ENCODE peak calls at places on chromosomes 7 and 10, in eight cellular contexts. S, H, M, I, C, F, U and P are unnamed samples.
A peak's percentile ranks its signal among the peaks of the same experiment; 100 is the strongest.

GRCh38 chr7:131106681-131107342 is 220.9 kb upstream of the MKLN1 start:
- DNase-seq in S (peak; percentile 45), H (peak; percentile 86), M (peak; percentile 74), I (peak; percentile 33), C (peak; percentile 66), F (peak; percentile 60), U (no peak), P (peak; percentile 89)

GRCh38 chr7:48052748-48053147 is 17.4 kb downstream of the C7orf57 start:
- DNase-seq in S (no peak), H (no peak), M (no peak), I (no peak), C (no peak), F (peak; percentile 18), U (no peak), P (no peak)

GRCh38 chr7:30965372-30965771 is 1.6 kb downstream of the GHRHR start:
- DNase-seq in S (no peak), H (no peak), M (no peak), I (no peak), C (no peak), F (no peak), U (no peak), P (no peak)

GRCh38 chr7:32476816-32477648 is 13.1 kb downstream of the LSM5 start:
- DNase-seq in S (no peak), H (no peak), M (no peak), I (no peak), C (no peak), F (no peak), U (no peak), P (no peak)

GRCh38 chr10:132891994-132892393 is 50.4 kb downstream of the CFAP46 start:
- DNase-seq in S (no peak), H (peak; percentile 43), M (peak; percentile 78), I (peak; percentile 7), C (no peak), F (no peak), U (no peak), P (no peak)

GRCh38 chr7:36670585-36671431 is 53.5 kb downstream of the AOAH start:
- DNase-seq in S (peak; percentile 64), H (no peak), M (no peak), I (no peak), C (peak; percentile 79), F (peak; percentile 64), U (no peak), P (peak; percentile 75)

GRCh38 chr7:105591522-105591921 is 10.2 kb upstream of the EFCAB10 start:
- DNase-seq in S (no peak), H (no peak), M (no peak), I (no peak), C (no peak), F (no peak), U (no peak), P (no peak)

GRCh38 chr10:124086097-124086710 is 7.2 kb downstream of the CHST15 start:
- DNase-seq in S (no peak), H (no peak), M (peak; percentile 63), I (no peak), C (no peak), F (no peak), U (no peak), P (no peak)

GRCh38 chr10:84211566-84211965 is 13.8 kb downstream of the LRIT2 start:
- DNase-seq in S (no peak), H (peak; percentile 35), M (no peak), I (no peak), C (no peak), F (no peak), U (no peak), P (no peak)

GRCh38 chr7:133941496-133941895 is 185.6 kb upstream of the LRGUK start:
- DNase-seq in S (no peak), H (no peak), M (no peak), I (no peak), C (no peak), F (no peak), U (no peak), P (no peak)

GRCh38 chr10:106038246-106038645 is 1126.3 kb downstream of the SORCS1 start:
- DNase-seq in S (no peak), H (no peak), M (no peak), I (no peak), C (no peak), F (no peak), U (no peak), P (no peak)

GRCh38 chr7:29797112-29797944 is 9.0 kb upstream of the WIPF3 start:
- DNase-seq in S (no peak), H (no peak), M (no peak), I (no peak), C (no peak), F (no peak), U (no peak), P (no peak)

GRCh38 chr7:20858913-20859312 is 72.2 kb upstream of the SP8 start:
- DNase-seq in S (no peak), H (no peak), M (no peak), I (no peak), C (no peak), F (no peak), U (no peak), P (no peak)

GRCh38 chr10:29780639-29781038 is 145.9 kb upstream of the SVIL start:
- DNase-seq in S (no peak), H (no peak), M (no peak), I (no peak), C (no peak), F (no peak), U (no peak), P (no peak)

GRCh38 chr7:91248996-91249395 is 15.2 kb upstream of the FZD1 start:
- DNase-seq in S (no peak), H (no peak), M (no peak), I (no peak), C (no peak), F (no peak), U (no peak), P (no peak)

GRCh38 chr10:86533328-86533727 is 11.7 kb upstream of the WAPL start:
- DNase-seq in S (no peak), H (no peak), M (no peak), I (no peak), C (no peak), F (no peak), U (no peak), P (no peak)

GRCh38 chr10:86535057-86535882 is 13.7 kb upstream of the WAPL start:
- DNase-seq in S (peak; percentile 92), H (peak; percentile 89), M (peak; percentile 81), I (peak; percentile 46), C (peak; percentile 90), F (peak; percentile 77), U (no peak), P (peak; percentile 95)

GRCh38 chr10:86538547-86538946 is 17.0 kb upstream of the WAPL start:
- DNase-seq in S (no peak), H (peak; percentile 45), M (no peak), I (no peak), C (peak; percentile 16), F (no peak), U (no peak), P (no peak)

DNA sequence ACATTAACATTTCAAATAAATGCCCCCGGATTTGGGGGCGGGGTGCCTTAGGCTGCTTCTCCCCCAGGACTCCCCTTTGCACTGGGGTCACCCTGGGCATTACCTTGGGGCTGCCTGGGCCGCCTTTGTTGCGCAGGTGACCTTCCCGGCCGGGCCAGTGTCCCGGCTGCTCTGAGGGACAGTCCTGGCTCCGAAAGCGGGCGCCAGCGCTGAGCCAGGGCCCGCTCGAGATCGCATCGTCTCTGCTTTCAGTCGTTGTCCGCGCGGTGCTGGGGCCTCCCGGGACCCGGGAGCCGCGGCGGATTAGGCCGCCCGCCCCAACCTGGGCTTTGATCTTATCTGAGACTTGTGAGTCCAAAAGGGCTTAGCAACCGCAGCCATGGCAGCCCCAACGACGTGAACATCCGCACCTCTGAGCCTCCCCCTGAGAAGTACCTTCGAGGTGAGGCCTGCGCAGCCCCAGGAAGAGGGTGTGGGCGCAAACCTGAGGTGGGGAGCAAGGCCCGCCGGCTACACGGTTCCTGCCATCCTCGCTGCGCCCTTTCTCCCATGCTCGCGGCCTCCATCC is 14.8 kb upstream of the WAPL start:
- DNase-seq in S (no peak), H (no peak), M (no peak), I (no peak), C (peak; percentile 13), F (no peak), U (no peak), P (peak; percentile 84)
- TF ChIP-seq EP300 in S (no peak), H (no peak), M (no peak), I (no peak), C (no peak), F (no peak), U (no peak), P (no peak)

GRCh38 chr7:116445447-116445846 is 54.1 kb upstream of the CAV2 start:
- DNase-seq in S (no peak), H (no peak), M (no peak), I (no peak), C (no peak), F (no peak), U (no peak), P (no peak)
- H3K4me1 ChIP-seq in S (peaks cover 19% of the 10 kb centered on the region), H (peaks cover 19% of the 10 kb centered on the region), M (peaks cover 53% of the 10 kb centered on the region), I (no peaks in the 10 kb centered on the region), C (peaks cover 28% of the 10 kb centered on the region), F (peaks cover 75% of the 10 kb centered on the region), U (no peaks in the 10 kb centered on the region), P (peaks cover 15% of the 10 kb centered on the region)

GRCh38 chr10:72337722-72338121 is 17.0 kb downstream of the DNAJB12 start:
- DNase-seq in S (no peak), H (no peak), M (no peak), I (no peak), C (no peak), F (no peak), U (no peak), P (no peak)

GRCh38 chr10:72342911-72343310 is 11.8 kb downstream of the DNAJB12 start:
- DNase-seq in S (no peak), H (no peak), M (no peak), I (no peak), C (no peak), F (no peak), U (no peak), P (no peak)

GRCh38 chr10:72340911-72341310 is 13.8 kb downstream of the DNAJB12 start:
- DNase-seq in S (no peak), H (no peak), M (no peak), I (no peak), C (no peak), F (no peak), U (no peak), P (peak; percentile 87)

GRCh38 chr10:72338180-72338579 is 16.5 kb downstream of the DNAJB12 start:
- DNase-seq in S (no peak), H (no peak), M (no peak), I (no peak), C (no peak), F (no peak), U (no peak), P (no peak)

GRCh38 chr10:72340510-72340895 is 14.2 kb downstream of the DNAJB12 start:
- DNase-seq in S (peak; percentile 75), H (no peak), M (no peak), I (peak; percentile 56), C (peak; percentile 77), F (peak; percentile 70), U (no peak), P (peak; percentile 85)
- TF ChIP-seq EP300 in S (no peak), H (no peak), M (no peak), I (no peak), C (no peak), F (no peak), U (no peak), P (no peak)

DNA sequence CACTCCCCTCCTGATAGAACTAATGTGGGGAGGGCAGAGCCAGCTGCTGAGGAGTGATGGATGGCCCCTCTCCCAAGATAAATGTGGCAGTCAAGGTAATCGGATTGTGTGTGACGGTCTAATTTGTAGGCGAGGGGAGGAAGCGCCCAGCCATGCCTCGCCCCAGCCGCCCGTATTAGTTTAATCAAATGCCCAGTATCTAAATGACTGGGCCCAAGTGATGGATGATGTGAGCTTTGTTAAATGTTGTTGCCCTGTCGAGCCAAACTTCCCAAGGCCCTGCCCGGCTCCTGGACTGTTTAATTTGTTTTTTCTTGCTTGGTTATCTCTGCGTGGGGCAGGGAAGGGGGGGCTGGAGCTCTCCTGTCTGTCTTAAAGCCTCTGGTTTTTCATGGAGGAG is 88.4 kb upstream of the PPIF start:
- DNase-seq in S (no peak), H (no peak), M (no peak), I (no peak), C (no peak), F (no peak), U (no peak), P (no peak)
- H3K4me1 ChIP-seq in S (peaks cover 83% of the 10 kb centered on the region), H (peaks cover 45% of the 10 kb centered on the region), M (peaks cover 60% of the 10 kb centered on the region), I (peaks cover 27% of the 10 kb centered on the region), C (peaks cover 48% of the 10 kb centered on the region), F (no peaks in the 10 kb centered on the region), U (no peaks in the 10 kb centered on the region), P (peaks cover 26% of the 10 kb centered on the region)